ENCODE peak calls at places on chromosomes 16 and 17, in six cellular contexts. Q, P, E, T, Y and M are unnamed samples.

GRCh38 chr16:11411059-11411550 is 65.8 kb downstream of the RMI2 start:
- DNase-seq in Y (no peak), T (no peak), P (no peak), E (no peak), Q (no peak), M (no peak)

GRCh38 chr16:47719713-47720112 is 258.6 kb downstream of the PHKB start:
- DNase-seq in Q (no peak), Y (no peak), E (no peak), T (no peak), P (no peak), M (no peak)

GRCh38 chr16:50747206-50747956 is 5.5 kb downstream of the CYLD start:
- DNase-seq in Q (no peak), E (peak), Y (peak), P (peak), T (no peak), M (no peak)

GRCh38 chr16:50833929-50834328 is 92.0 kb downstream of the CYLD start:
- DNase-seq in P (no peak), Y (no peak), E (no peak), Q (no peak), T (no peak), M (no peak)

GRCh38 chr16:54434859-54435258 is 148.3 kb upstream of the IRX3 start:
- DNase-seq in Q (no peak), Y (no peak), E (no peak), P (no peak), T (no peak), M (no peak)

GRCh38 chr16:85615014-85615851 is 2.1 kb downstream of the GSE1 start:
- DNase-seq in T (no peak), P (peak), Y (no peak), Q (no peak), E (peak), M (no peak)

GRCh38 chr17:76063880-76064546 is 8.3 kb downstream of the SRP68 start:
- DNase-seq in P (no peak), Y (no peak), T (no peak), Q (no peak), E (no peak), M (no peak)

GRCh38 chr16:87392823-87393679 is 915 bp downstream of the MAP1LC3B start:
- DNase-seq in Y (no peak), P (no peak), T (no peak), Q (peak), E (peak), M (peak)

GRCh38 chr17:10976401-10976800 is 138.5 kb upstream of the PIRT start:
- DNase-seq in T (no peak), P (no peak), E (no peak), Q (no peak), Y (no peak), M (no peak)

GRCh38 chr17:12790806-12791148 is 1.5 kb downstream of the ARHGAP44 start:
- DNase-seq in Q (no peak), T (no peak), Y (no peak), P (no peak), E (no peak), M (no peak)

GRCh38 chr16:67296422-67296821 is 17.1 kb downstream of the PLEKHG4 start:
- DNase-seq in P (no peak), T (no peak), E (no peak), Y (no peak), Q (no peak), M (peak)

GRCh38 chr17:79619636-79620206 is 8.9 kb upstream of the RBFOX3 start:
- DNase-seq in E (no peak), T (no peak), Q (no peak), P (no peak), Y (no peak), M (no peak)

GRCh38 chr17:2155482-2156051 is 100.7 kb downstream of the HIC1 start:
- DNase-seq in T (no peak), Y (no peak), Q (no peak), P (no peak), E (no peak), M (no peak)

GRCh38 chr16:20320178-20320577 is 7.1 kb downstream of the GP2 start:
- DNase-seq in T (no peak), E (no peak), Y (no peak), P (no peak), Q (no peak), M (no peak)

GRCh38 chr16:31213342-31213741 is 577 bp upstream of the TRIM72 start:
- DNase-seq in P (no peak), Q (no peak), T (no peak), Y (no peak), E (no peak), M (no peak)

GRCh38 chr16:46976550-46976949 is 3.1 kb upstream of the DNAJA2 start:
- DNase-seq in T (no peak), P (peak), Y (no peak), Q (no peak), E (peak), M (no peak)

GRCh38 chr17:80827646-80828643 is 163.7 kb upstream of the CHMP6 start:
- DNase-seq in P (no peak), T (peak), E (peak), Y (no peak), Q (no peak), M (peak)

GRCh38 chr17:30550512-30551273 is 73.5 kb downstream of the GOSR1 start:
- DNase-seq in P (no peak), T (no peak), E (no peak), Q (peak), Y (peak), M (peak)

GRCh38 chr16:72902276-72902675 is 145.7 kb downstream of the ZFHX3 start:
- DNase-seq in Q (no peak), Y (no peak), P (no peak), E (no peak), T (no peak), M (no peak)

GRCh38 chr17:76497979-76498885 is 3.0 kb downstream of the RHBDF2 start:
- DNase-seq in P (peak), E (peak), Y (no peak), T (no peak), Q (no peak), M (peak)

GRCh38 chr17:27896656-27897055 is 3.5 kb upstream of the LYRM9 start:
- DNase-seq in E (no peak), P (no peak), Q (no peak), Y (no peak), T (no peak), M (no peak)

GRCh38 chr17:54795046-54795445 is 105.6 kb upstream of the TOM1L1 start:
- DNase-seq in Y (no peak), T (no peak), E (no peak), P (no peak), Q (no peak), M (no peak)

GRCh38 chr17:63780507-63780906 is 6.5 kb downstream of the DDX42 start:
- DNase-seq in T (no peak), Q (no peak), E (peak), P (no peak), Y (no peak), M (peak)

GRCh38 chr17:1511756-1512321 is 4.6 kb downstream of the INPP5K start:
- DNase-seq in Q (no peak), T (no peak), E (no peak), P (no peak), Y (no peak), M (no peak)

GRCh38 chr16:48444574-48444973 is 59.4 kb upstream of the SIAH1 start:
- DNase-seq in E (peak), Q (no peak), T (no peak), Y (no peak), P (no peak), M (peak)

GRCh38 chr17:10652984-10653680 is 4.0 kb downstream of the MYH3 start:
- DNase-seq in E (no peak), Y (no peak), T (no peak), Q (no peak), P (no peak), M (no peak)

GRCh38 chr17:64020068-64020766 is at the start of gene ICAM2:
- DNase-seq in E (no peak), P (no peak), Y (peak), T (no peak), Q (no peak), M (no peak)

GRCh38 chr17:33292184-33292980 is 713 bp downstream of the ASIC2 start:
- DNase-seq in Y (no peak), Q (peak), T (peak), P (no peak), E (peak), M (peak)

GRCh38 chr16:74558873-74559272 is 48.0 kb downstream of the GLG1 start:
- DNase-seq in T (no peak), Y (no peak), Q (no peak), E (no peak), P (no peak), M (no peak)

GRCh38 chr16:81388357-81388756 is 56.3 kb upstream of the CMIP start:
- DNase-seq in E (no peak), T (no peak), P (no peak), Q (no peak), Y (no peak), M (no peak)

GRCh38 chr17:28759296-28759865 is 15.6 kb downstream of the TRAF4 start:
- DNase-seq in E (no peak), P (no peak), Y (no peak), T (no peak), Q (no peak), M (no peak)

GRCh38 chr17:32755045-32755805 is 121.7 kb downstream of the MYO1D start:
- DNase-seq in Y (no peak), T (no peak), Q (peak), P (peak), E (peak), M (peak)

GRCh38 chr17:80938556-80938955 is 53.1 kb upstream of the CHMP6 start:
- DNase-seq in Y (no peak), Q (no peak), E (no peak), P (no peak), T (no peak), M (no peak)

GRCh38 chr17:47288531-47289116 is 35.0 kb downstream of the ITGB3 start:
- DNase-seq in E (peak), T (no peak), P (no peak), Y (no peak), Q (peak), M (peak)

GRCh38 chr17:47286198-47286914 is 32.7 kb downstream of the ITGB3 start:
- DNase-seq in E (no peak), T (no peak), P (no peak), Q (no peak), Y (peak), M (peak)

GRCh38 chr17:47287068-47287467 is 33.4 kb downstream of the ITGB3 start:
- DNase-seq in T (no peak), E (no peak), Y (no peak), P (no peak), Q (no peak), M (no peak)

GRCh38 chr17:47289302-47289701 is 34.5 kb upstream of the EFCAB13 start:
- DNase-seq in Q (no peak), T (no peak), P (no peak), Y (no peak), E (no peak), M (no peak)

DNA sequence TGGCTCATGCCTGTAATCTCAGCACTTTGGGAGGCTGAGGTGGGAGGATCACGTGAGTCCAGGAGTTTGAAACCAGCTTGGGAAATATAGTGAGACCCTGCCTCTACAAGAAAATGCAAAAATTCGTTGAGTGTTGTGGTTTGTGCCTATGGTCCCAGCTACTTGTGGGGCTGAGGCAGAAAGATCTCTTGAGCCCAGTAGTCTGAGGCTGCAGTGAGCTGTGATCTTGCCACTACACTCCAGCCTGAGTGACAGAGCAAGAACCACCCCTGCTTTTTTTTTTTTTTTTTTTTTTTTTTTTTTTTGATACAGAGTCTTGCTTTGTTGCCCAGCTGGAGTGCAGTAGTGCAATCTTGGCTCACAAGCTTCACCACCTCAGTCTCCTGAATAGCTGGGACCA is 34.0 kb downstream of the ITGB3 start:
- DNase-seq in T (no peak), Q (no peak), P (no peak), Y (no peak), E (no peak), M (no peak)
- TF ChIP-seq CEBPB in T (no peak), Q (no peak), P (no peak), Y (no peak), E (no peak), M (no peak)

DNA sequence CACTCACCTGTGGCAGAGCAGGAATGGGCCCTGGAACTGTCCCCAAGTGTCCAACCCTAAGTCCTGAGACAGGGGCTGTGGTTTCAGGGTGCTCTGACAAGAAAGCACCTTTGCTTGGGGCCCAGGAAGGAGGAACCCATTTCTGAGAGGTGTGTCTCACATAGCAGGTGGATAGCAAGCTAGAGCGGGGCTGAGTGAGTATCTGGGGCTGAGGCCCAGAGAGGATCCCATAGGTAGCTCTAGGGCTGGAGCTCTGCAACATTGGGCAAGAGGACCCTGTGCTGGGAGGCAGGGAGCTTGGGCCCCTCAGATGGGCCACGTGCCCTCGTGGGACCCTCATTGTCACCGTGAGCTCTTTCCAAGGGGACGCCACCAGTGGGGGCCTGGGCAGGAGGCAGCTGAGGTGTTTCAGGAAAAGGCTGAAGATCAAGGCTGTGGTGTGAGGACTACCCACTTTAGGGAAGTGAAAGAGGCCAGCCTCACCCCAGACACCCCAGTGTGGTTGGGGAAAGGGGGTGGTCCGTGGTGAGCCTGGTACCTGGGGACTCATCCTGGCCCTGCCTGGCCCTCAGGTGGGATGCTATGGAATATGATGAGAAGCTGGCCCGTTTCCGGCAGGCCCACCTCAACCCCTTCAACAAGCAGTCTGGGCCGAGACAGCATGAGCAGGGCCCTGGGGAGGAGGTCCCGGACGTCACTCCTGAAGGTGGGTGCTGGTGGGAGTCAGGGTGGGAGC is 5.3 kb downstream of the DEF8 start:
- DNase-seq in Y (no peak), E (no peak), Q (no peak), T (no peak), P (no peak), M (no peak)
- TF ChIP-seq USF2 in Y (no peak), E (no peak), Q (no peak), T (no peak), P (no peak), M (no peak)

GRCh38 chr16:68792465-68793324 is 50.6 kb upstream of the TANGO6 start:
- DNase-seq in E (peak), P (peak), Q (no peak), Y (no peak), T (no peak), M (peak)
- TF ChIP-seq CEBPB in E (peak), P (peak), Q (peak), Y (no peak), T (no peak), M (peak)

GRCh38 chr17:60165976-60166375 is 16.2 kb downstream of the CA4 start:
- DNase-seq in T (no peak), E (no peak), P (no peak), Y (no peak), Q (peak), M (no peak)

GRCh38 chr17:60165223-60165622 is 15.4 kb downstream of the CA4 start:
- DNase-seq in T (no peak), Y (no peak), Q (peak), P (no peak), E (no peak), M (no peak)

GRCh38 chr17:60168654-60169053 is 18.9 kb downstream of the CA4 start:
- DNase-seq in T (no peak), E (no peak), Q (no peak), Y (no peak), P (no peak), M (no peak)

GRCh38 chr17:60164697-60165096 is 14.9 kb downstream of the CA4 start:
- DNase-seq in T (no peak), P (no peak), E (no peak), Y (no peak), Q (no peak), M (no peak)

GRCh38 chr17:60167095-60167741 is 17.4 kb downstream of the CA4 start:
- DNase-seq in E (no peak), Q (no peak), P (no peak), T (no peak), Y (no peak), M (no peak)
- TF ChIP-seq USF2 in E (no peak), Q (no peak), P (no peak), T (no peak), Y (no peak), M (no peak)

GRCh38 chr17:78307887-78308633 is 51.8 kb downstream of the SOCS3 start:
- DNase-seq in Q (peak), E (no peak), T (no peak), P (peak), Y (no peak), M (no peak)
- TF ChIP-seq CEBPB in Q (no peak), E (no peak), T (no peak), P (no peak), Y (no peak), M (no peak)

GRCh38 chr17:67682196-67682595 is 35.5 kb upstream of the NOL11 start:
- DNase-seq in P (no peak), Y (no peak), Q (no peak), E (no peak), T (no peak), M (no peak)

GRCh38 chr17:67679225-67679624 is 38.5 kb upstream of the NOL11 start:
- DNase-seq in Y (no peak), P (no peak), E (no peak), Q (no peak), T (no peak), M (no peak)

GRCh38 chr17:67679721-67680120 is 38.0 kb upstream of the NOL11 start:
- DNase-seq in Q (no peak), P (no peak), Y (no peak), T (no peak), E (no peak), M (no peak)

GRCh38 chr17:67685351-67685750 is 32.4 kb upstream of the NOL11 start:
- DNase-seq in Y (no peak), Q (no peak), P (no peak), E (no peak), T (no peak), M (no peak)

GRCh38 chr17:67680445-67681224 is 37.1 kb upstream of the NOL11 start:
- DNase-seq in Y (no peak), P (no peak), Q (no peak), E (no peak), T (no peak), M (no peak)
- TF ChIP-seq USF2 in Y (no peak), P (no peak), Q (no peak), E (no peak), T (no peak), M (no peak)